ENCODE peak calls at places on chromosome 19, in five cellular contexts. One of them, this sample, is unnamed.

GRCh38 chr19:42942187-42942789 is 5.3 kb upstream of the PSG7 start:
- DNase-seq in activated naive CD8-positive, alpha-beta T cell treated with anti-CD3 and anti-CD28 coated beads, Interleukin-2, amount 50 U/mL, for 24 hours: no peak
- DNase-seq in CD8-positive, alpha-beta memory T cell: no peak
- DNase-seq in stimulated activated CD4-positive, alpha-beta T cell treated with anti-CD3 and anti-CD28 coated beads, Interleukin-4, amount 100 ng/mL, for 48 hours: no peak
- DNase-seq in A172: peak; percentile 32
- DNase-seq in this sample: peak; percentile 25

GRCh38 chr19:19224150-19224851 is 12.5 kb downstream of the NCAN start:
- DNase-seq in activated naive CD8-positive, alpha-beta T cell treated with anti-CD3 and anti-CD28 coated beads, Interleukin-2, amount 50 U/mL, for 24 hours: no peak
- DNase-seq in CD8-positive, alpha-beta memory T cell: no peak
- DNase-seq in stimulated activated CD4-positive, alpha-beta T cell treated with anti-CD3 and anti-CD28 coated beads, Interleukin-4, amount 100 ng/mL, for 48 hours: no peak
- DNase-seq in A172: no peak
- DNase-seq in this sample: no peak

GRCh38 chr19:8505680-8506401 is 3.4 kb upstream of the PRAM1 start:
- DNase-seq in activated naive CD8-positive, alpha-beta T cell treated with anti-CD3 and anti-CD28 coated beads, Interleukin-2, amount 50 U/mL, for 24 hours: peak; percentile 83
- DNase-seq in CD8-positive, alpha-beta memory T cell: peak; percentile 56
- DNase-seq in stimulated activated CD4-positive, alpha-beta T cell treated with anti-CD3 and anti-CD28 coated beads, Interleukin-4, amount 100 ng/mL, for 48 hours: peak; percentile 68
- DNase-seq in A172: peak; percentile 59
- DNase-seq in this sample: peak; percentile 67

GRCh38 chr19:38304866-38305429 is 897 bp downstream of the C19orf33 start:
- DNase-seq in activated naive CD8-positive, alpha-beta T cell treated with anti-CD3 and anti-CD28 coated beads, Interleukin-2, amount 50 U/mL, for 24 hours: no peak
- DNase-seq in CD8-positive, alpha-beta memory T cell: no peak
- DNase-seq in stimulated activated CD4-positive, alpha-beta T cell treated with anti-CD3 and anti-CD28 coated beads, Interleukin-4, amount 100 ng/mL, for 48 hours: no peak
- DNase-seq in A172: peak; percentile 98
- DNase-seq in this sample: no peak

GRCh38 chr19:56834564-56835375 is 5.8 kb downstream of the PEG3 start:
- DNase-seq in activated naive CD8-positive, alpha-beta T cell treated with anti-CD3 and anti-CD28 coated beads, Interleukin-2, amount 50 U/mL, for 24 hours: no peak
- DNase-seq in CD8-positive, alpha-beta memory T cell: no peak
- DNase-seq in stimulated activated CD4-positive, alpha-beta T cell treated with anti-CD3 and anti-CD28 coated beads, Interleukin-4, amount 100 ng/mL, for 48 hours: no peak
- DNase-seq in A172: no peak
- DNase-seq in this sample: no peak

GRCh38 chr19:48635966-48636858 is 967 bp downstream of the DBP start:
- DNase-seq in activated naive CD8-positive, alpha-beta T cell treated with anti-CD3 and anti-CD28 coated beads, Interleukin-2, amount 50 U/mL, for 24 hours: no peak
- DNase-seq in CD8-positive, alpha-beta memory T cell: peak; percentile 28
- DNase-seq in stimulated activated CD4-positive, alpha-beta T cell treated with anti-CD3 and anti-CD28 coated beads, Interleukin-4, amount 100 ng/mL, for 48 hours: no peak
- DNase-seq in A172: no peak
- DNase-seq in this sample: no peak

GRCh38 chr19:40530091-40530901 is 46.4 kb upstream of the SHKBP1 start:
- DNase-seq in activated naive CD8-positive, alpha-beta T cell treated with anti-CD3 and anti-CD28 coated beads, Interleukin-2, amount 50 U/mL, for 24 hours: no peak
- DNase-seq in CD8-positive, alpha-beta memory T cell: peak; percentile 14
- DNase-seq in stimulated activated CD4-positive, alpha-beta T cell treated with anti-CD3 and anti-CD28 coated beads, Interleukin-4, amount 100 ng/mL, for 48 hours: no peak
- DNase-seq in A172: no peak
- DNase-seq in this sample: no peak

GRCh38 chr19:44539236-44539819 is 9.9 kb upstream of the CEACAM20 start:
- DNase-seq in activated naive CD8-positive, alpha-beta T cell treated with anti-CD3 and anti-CD28 coated beads, Interleukin-2, amount 50 U/mL, for 24 hours: no peak
- DNase-seq in CD8-positive, alpha-beta memory T cell: no peak
- DNase-seq in stimulated activated CD4-positive, alpha-beta T cell treated with anti-CD3 and anti-CD28 coated beads, Interleukin-4, amount 100 ng/mL, for 48 hours: no peak
- DNase-seq in A172: peak; percentile 16
- DNase-seq in this sample: no peak

GRCh38 chr19:32480321-32480720 is 74.8 kb downstream of the DPY19L3 start:
- DNase-seq in activated naive CD8-positive, alpha-beta T cell treated with anti-CD3 and anti-CD28 coated beads, Interleukin-2, amount 50 U/mL, for 24 hours: no peak
- DNase-seq in CD8-positive, alpha-beta memory T cell: no peak
- DNase-seq in stimulated activated CD4-positive, alpha-beta T cell treated with anti-CD3 and anti-CD28 coated beads, Interleukin-4, amount 100 ng/mL, for 48 hours: no peak
- DNase-seq in A172: no peak
- DNase-seq in this sample: no peak

GRCh38 chr19:29845576-29846176 is 33.9 kb downstream of the CCNE1 start:
- DNase-seq in activated naive CD8-positive, alpha-beta T cell treated with anti-CD3 and anti-CD28 coated beads, Interleukin-2, amount 50 U/mL, for 24 hours: peak; percentile 50
- DNase-seq in CD8-positive, alpha-beta memory T cell: peak; percentile 8
- DNase-seq in stimulated activated CD4-positive, alpha-beta T cell treated with anti-CD3 and anti-CD28 coated beads, Interleukin-4, amount 100 ng/mL, for 48 hours: no peak
- DNase-seq in A172: peak; percentile 56
- DNase-seq in this sample: peak; percentile 14

GRCh38 chr19:49231389-49231788 is 73.8 kb downstream of the TRPM4 start:
- DNase-seq in activated naive CD8-positive, alpha-beta T cell treated with anti-CD3 and anti-CD28 coated beads, Interleukin-2, amount 50 U/mL, for 24 hours: peak; percentile 18
- DNase-seq in CD8-positive, alpha-beta memory T cell: no peak
- DNase-seq in stimulated activated CD4-positive, alpha-beta T cell treated with anti-CD3 and anti-CD28 coated beads, Interleukin-4, amount 100 ng/mL, for 48 hours: no peak
- DNase-seq in A172: no peak
- DNase-seq in this sample: no peak

GRCh38 chr19:6963937-6964336 is 57.3 kb downstream of the MBD3L2B start:
- DNase-seq in activated naive CD8-positive, alpha-beta T cell treated with anti-CD3 and anti-CD28 coated beads, Interleukin-2, amount 50 U/mL, for 24 hours: peak; percentile 50
- DNase-seq in CD8-positive, alpha-beta memory T cell: peak; percentile 22
- DNase-seq in stimulated activated CD4-positive, alpha-beta T cell treated with anti-CD3 and anti-CD28 coated beads, Interleukin-4, amount 100 ng/mL, for 48 hours: peak; percentile 38
- DNase-seq in A172: no peak
- DNase-seq in this sample: no peak

GRCh38 chr19:44675516-44675915 is 4.2 kb downstream of the CEACAM19 start:
- DNase-seq in activated naive CD8-positive, alpha-beta T cell treated with anti-CD3 and anti-CD28 coated beads, Interleukin-2, amount 50 U/mL, for 24 hours: no peak
- DNase-seq in CD8-positive, alpha-beta memory T cell: no peak
- DNase-seq in stimulated activated CD4-positive, alpha-beta T cell treated with anti-CD3 and anti-CD28 coated beads, Interleukin-4, amount 100 ng/mL, for 48 hours: no peak
- DNase-seq in A172: no peak
- DNase-seq in this sample: no peak

GRCh38 chr19:3977242-3978143 is 6.6 kb upstream of the DAPK3 start:
- DNase-seq in activated naive CD8-positive, alpha-beta T cell treated with anti-CD3 and anti-CD28 coated beads, Interleukin-2, amount 50 U/mL, for 24 hours: no peak
- DNase-seq in CD8-positive, alpha-beta memory T cell: no peak
- DNase-seq in stimulated activated CD4-positive, alpha-beta T cell treated with anti-CD3 and anti-CD28 coated beads, Interleukin-4, amount 100 ng/mL, for 48 hours: no peak
- DNase-seq in A172: no peak
- DNase-seq in this sample: no peak

GRCh38 chr19:30692517-30692870 is 320.3 kb downstream of the ZNF536 start:
- DNase-seq in activated naive CD8-positive, alpha-beta T cell treated with anti-CD3 and anti-CD28 coated beads, Interleukin-2, amount 50 U/mL, for 24 hours: no peak
- DNase-seq in CD8-positive, alpha-beta memory T cell: no peak
- DNase-seq in stimulated activated CD4-positive, alpha-beta T cell treated with anti-CD3 and anti-CD28 coated beads, Interleukin-4, amount 100 ng/mL, for 48 hours: no peak
- DNase-seq in A172: no peak
- DNase-seq in this sample: no peak

GRCh38 chr19:15623711-15624318 is 8.8 kb downstream of the CYP4F8 start:
- DNase-seq in activated naive CD8-positive, alpha-beta T cell treated with anti-CD3 and anti-CD28 coated beads, Interleukin-2, amount 50 U/mL, for 24 hours: no peak
- DNase-seq in CD8-positive, alpha-beta memory T cell: no peak
- DNase-seq in stimulated activated CD4-positive, alpha-beta T cell treated with anti-CD3 and anti-CD28 coated beads, Interleukin-4, amount 100 ng/mL, for 48 hours: no peak
- DNase-seq in A172: no peak
- DNase-seq in this sample: no peak

GRCh38 chr19:21130097-21130775 is 11.6 kb upstream of the ZNF431 start:
- DNase-seq in activated naive CD8-positive, alpha-beta T cell treated with anti-CD3 and anti-CD28 coated beads, Interleukin-2, amount 50 U/mL, for 24 hours: no peak
- DNase-seq in CD8-positive, alpha-beta memory T cell: no peak
- DNase-seq in stimulated activated CD4-positive, alpha-beta T cell treated with anti-CD3 and anti-CD28 coated beads, Interleukin-4, amount 100 ng/mL, for 48 hours: no peak
- DNase-seq in A172: no peak
- DNase-seq in this sample: no peak

GRCh38 chr19:3075605-3076431 is 13.5 kb upstream of the TLE5 start:
- DNase-seq in activated naive CD8-positive, alpha-beta T cell treated with anti-CD3 and anti-CD28 coated beads, Interleukin-2, amount 50 U/mL, for 24 hours: peak; percentile 86
- DNase-seq in CD8-positive, alpha-beta memory T cell: peak; percentile 68
- DNase-seq in stimulated activated CD4-positive, alpha-beta T cell treated with anti-CD3 and anti-CD28 coated beads, Interleukin-4, amount 100 ng/mL, for 48 hours: peak; percentile 81
- DNase-seq in A172: no peak
- DNase-seq in this sample: no peak

GRCh38 chr19:793775-794174 is 3.5 kb upstream of the PTBP1 start:
- DNase-seq in activated naive CD8-positive, alpha-beta T cell treated with anti-CD3 and anti-CD28 coated beads, Interleukin-2, amount 50 U/mL, for 24 hours: no peak
- DNase-seq in CD8-positive, alpha-beta memory T cell: no peak
- DNase-seq in stimulated activated CD4-positive, alpha-beta T cell treated with anti-CD3 and anti-CD28 coated beads, Interleukin-4, amount 100 ng/mL, for 48 hours: no peak
- DNase-seq in A172: no peak
- DNase-seq in this sample: no peak

GRCh38 chr19:57351867-57352266 is 796 bp downstream of the ZNF304 start:
- DNase-seq in activated naive CD8-positive, alpha-beta T cell treated with anti-CD3 and anti-CD28 coated beads, Interleukin-2, amount 50 U/mL, for 24 hours: no peak
- DNase-seq in CD8-positive, alpha-beta memory T cell: no peak
- DNase-seq in stimulated activated CD4-positive, alpha-beta T cell treated with anti-CD3 and anti-CD28 coated beads, Interleukin-4, amount 100 ng/mL, for 48 hours: no peak
- DNase-seq in A172: no peak
- DNase-seq in this sample: no peak

This sample was measured in fibroblast of pulmonary artery.